ENCODE peak calls at places on chromosomes 11 and 22, in nine cellular contexts. D is neural crest cell; I is stimulated activated CD8-positive, alpha-beta memory T cell treated with anti-CD3 and anti-CD28 coated beads, Interleukin-2, amount 100 ng/mL, for 1 hour; O is HFFc6; M is SK-MEL-5; V is RWPE2; J is H7; G is GOT3; C is cardiac muscle cell. F is an unnamed sample.

GRCh38 chr11:62842171-62842717 is 2.9 kb upstream of the WDR74 start:
- DNase-seq in D (no peak), I (no peak), O (no peak), M (no peak), V (no peak), J (no peak), G (no peak), C (peak), F (no peak)

GRCh38 chr11:5593146-5593545 is 3.3 kb upstream of the TRIM6 start:
- DNase-seq in D (no peak), I (no peak), O (no peak), M (no peak), V (no peak), J (no peak), G (no peak), C (no peak), F (no peak)

GRCh38 chr11:123899792-123900191 is 2.2 kb upstream of the OR8D4 start:
- DNase-seq in D (no peak), I (no peak), O (no peak), M (no peak), V (no peak), J (no peak), G (no peak), C (no peak), F (no peak)

GRCh38 chr22:45009881-45010531 is at the start of gene PHF21B:
- DNase-seq in D (peak), I (no peak), O (no peak), M (peak), V (no peak), J (peak), G (no peak), C (peak), F (no peak)

GRCh38 chr11:115202061-115202460 is 302.2 kb downstream of the CADM1 start:
- DNase-seq in D (no peak), I (no peak), O (no peak), M (no peak), V (no peak), J (no peak), G (no peak), C (no peak), F (no peak)

GRCh38 chr11:110130642-110131238 is 37.5 kb downstream of the ZC3H12C start:
- DNase-seq in D (peak), I (no peak), O (no peak), M (no peak), V (no peak), J (no peak), G (no peak), C (peak), F (no peak)

GRCh38 chr11:122754553-122755322 is 83.6 kb upstream of the CRTAM start:
- DNase-seq in D (no peak), I (peak), O (no peak), M (peak), V (no peak), J (peak), G (no peak), C (peak), F (peak)

GRCh38 chr11:118406599-118407166 is 5.3 kb downstream of the ATP5MG start:
- DNase-seq in D (no peak), I (no peak), O (no peak), M (no peak), V (no peak), J (no peak), G (no peak), C (no peak), F (no peak)

GRCh38 chr22:37404126-37404525 is 23.2 kb downstream of the ELFN2 start:
- DNase-seq in D (no peak), I (no peak), O (no peak), M (no peak), V (no peak), J (no peak), G (no peak), C (no peak), F (no peak)

F was measured in OCI-M1.